ENCODE peak calls at places on chromosomes 1 and 21, in seven cellular contexts. C is K562; M is RWPE2; P is CD8-positive, alpha-beta T cell; K is body of pancreas; G is tibial artery; Z is fibroblast of the aortic adventitia. R is an unnamed sample.

GRCh38 chr1:119632103-119632490 is 16.0 kb downstream of the ZNF697 start:
- DNase-seq in M (no peak), P (no peak), Z (no peak), C (no peak), K (no peak), G (no peak), R (no peak)

GRCh38 chr1:61358770-61359455 is 276.6 kb downstream of the NFIA start:
- DNase-seq in C (no peak), G (no peak), M (no peak), P (no peak), Z (no peak), K (no peak), R (no peak)

GRCh38 chr1:181767001-181767708 is 283.8 kb downstream of the CACNA1E start:
- DNase-seq in C (no peak), M (no peak), Z (no peak), P (no peak), G (no peak), K (no peak), R (no peak)

GRCh38 chr1:172973424-172973823 is 77.3 kb downstream of the TNFSF18 start:
- DNase-seq in K (peak; percentile 51), C (no peak), P (no peak), M (no peak), G (no peak), Z (peak; percentile 83), R (no peak)

GRCh38 chr1:87273291-87273690 is 55.4 kb upstream of the LMO4 start:
- DNase-seq in G (no peak), K (no peak), P (no peak), M (no peak), C (no peak), Z (no peak), R (no peak)

GRCh38 chr1:110928904-110929303 is 34.8 kb downstream of the LRIF1 start:
- DNase-seq in M (no peak), P (no peak), C (no peak), K (no peak), G (no peak), Z (no peak), R (no peak)

GRCh38 chr1:15031251-15031930 is 122.2 kb upstream of the TMEM51 start:
- DNase-seq in P (no peak), C (no peak), Z (no peak), K (no peak), G (no peak), M (no peak), R (no peak)

GRCh38 chr21:44024895-44025353 is 12.8 kb downstream of the TRAPPC10 start:
- DNase-seq in Z (peak; percentile 79), K (peak; percentile 63), C (peak; percentile 77), P (no peak), G (peak; percentile 78), M (no peak), R (no peak)

GRCh38 chr21:26106562-26106961 is 64.0 kb downstream of the APP start:
- DNase-seq in P (no peak), C (no peak), K (no peak), G (no peak), Z (no peak), M (no peak), R (no peak)

GRCh38 chr1:182430263-182431068 is 19.5 kb upstream of the RGSL1 start:
- DNase-seq in Z (peak; percentile 6), G (no peak), K (no peak), P (no peak), C (peak; percentile 67), M (no peak), R (peak; percentile 46)

GRCh38 chr1:86409416-86410021 is 13.4 kb upstream of the ODF2L start:
- DNase-seq in M (no peak), K (no peak), C (peak; percentile 59), G (no peak), Z (no peak), P (no peak), R (no peak)

GRCh38 chr1:1630191-1630964 is 1.6 kb upstream of the MMP23B start:
- DNase-seq in Z (peak; percentile 25), C (no peak), M (peak; percentile 66), G (peak; percentile 83), P (peak; percentile 96), K (peak; percentile 64), R (peak; percentile 98)

GRCh38 chr21:32772281-32773047 is 909 bp upstream of the PAXBP1 start:
- DNase-seq in K (peak; percentile 56), P (no peak), M (no peak), G (no peak), C (peak; percentile 75), Z (peak; percentile 42), R (peak; percentile 34)

GRCh38 chr1:221394011-221394544 is 347.8 kb downstream of the DUSP10 start:
- DNase-seq in G (no peak), K (no peak), M (no peak), C (no peak), Z (peak; percentile 31), P (no peak), R (no peak)

GRCh38 chr1:111884772-111885443 is 104.6 kb downstream of the KCND3 start:
- DNase-seq in M (no peak), K (no peak), G (no peak), P (no peak), C (no peak), Z (no peak), R (no peak)

GRCh38 chr1:8925960-8926359 is 19.7 kb upstream of the CA6 start:
- DNase-seq in G (no peak), P (no peak), C (no peak), K (no peak), M (no peak), Z (no peak), R (no peak)
- H3K4me3 ChIP-seq in G (no peak overlapping the region), P (peak overlapping the region; percentile 77), C (no peak overlapping the region), K (no peak overlapping the region), M (no peak overlapping the region), Z (no peak overlapping the region), R (no peak overlapping the region)

GRCh38 chr1:20093303-20093702 is 23.3 kb downstream of the PLA2G5 start:
- DNase-seq in Z (no peak), G (no peak), P (no peak), C (no peak), K (no peak), M (no peak), R (no peak)
- TF ChIP-seq CTCF in Z (no peak), G (no peak), P (no peak), C (no peak), K (no peak), M (no peak), R (no peak)

GRCh38 chr1:206766251-206766856 is 4.2 kb upstream of the IL19 start:
- DNase-seq in C (peak; percentile 82), G (peak; percentile 78), K (peak; percentile 63), Z (peak; percentile 72), M (no peak), P (peak; percentile 81), R (peak; percentile 79)
- H3K4me3 ChIP-seq in C (no peak overlapping the region), G (no peak overlapping the region), K (no peak overlapping the region), Z (no peak overlapping the region), M (no peak overlapping the region), P (peak overlapping the region; percentile 3), R (no peak overlapping the region)

GRCh38 chr1:84642776-84643175 is 47.5 kb downstream of the SSX2IP start:
- DNase-seq in C (peak; percentile 32), G (no peak), M (no peak), K (no peak), P (no peak), Z (no peak), R (no peak)

GRCh38 chr1:84643183-84643582 is 47.1 kb downstream of the SSX2IP start:
- DNase-seq in M (no peak), K (no peak), G (no peak), Z (no peak), C (peak; percentile 23), P (no peak), R (no peak)

DNA sequence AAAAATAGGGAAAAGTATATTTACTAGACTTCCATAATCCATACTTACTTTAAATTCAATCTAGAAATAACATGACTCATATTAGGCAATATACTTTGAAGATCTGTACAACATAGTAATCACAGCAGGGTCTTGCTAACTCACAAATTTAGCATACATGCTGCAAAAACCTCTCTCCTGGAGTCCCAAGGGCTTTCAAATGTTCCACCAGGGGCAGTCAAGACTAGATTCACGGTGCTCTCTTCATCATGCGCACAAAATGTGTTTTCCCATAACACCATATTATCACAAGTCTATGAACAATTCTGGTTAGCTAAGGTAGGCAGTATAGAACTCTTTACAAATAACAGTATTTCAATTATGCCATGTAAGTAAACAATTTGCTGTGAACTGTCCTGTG is 45.8 kb downstream of the SSX2IP start:
- DNase-seq in P (no peak), C (peak; percentile 33), Z (no peak), M (no peak), G (no peak), K (no peak), R (no peak)
- TF ChIP-seq CTCF in P (no peak), C (peak; percentile 36), Z (no peak), M (no peak), G (no peak), K (no peak), R (no peak)

GRCh38 chr21:33976082-33976979 is 60.7 kb upstream of the ATP5PO start:
- DNase-seq in Z (peak; percentile 95), M (peak; percentile 90), G (peak; percentile 68), P (peak; percentile 64), K (peak; percentile 20), C (peak; percentile 87), R (peak; percentile 75)

GRCh38 chr21:33974513-33975468 is 59.2 kb upstream of the ATP5PO start:
- DNase-seq in G (no peak), P (no peak), Z (no peak), M (no peak), C (no peak), K (no peak), R (no peak)

GRCh38 chr21:33976980-33977720 is 61.5 kb upstream of the ATP5PO start:
- DNase-seq in C (no peak), G (no peak), K (no peak), P (no peak), M (no peak), Z (peak; percentile 30), R (no peak)

GRCh38 chr21:33977721-33978369 is 62.2 kb upstream of the ATP5PO start:
- DNase-seq in C (no peak), K (no peak), M (no peak), G (no peak), P (no peak), Z (no peak), R (no peak)

DNA sequence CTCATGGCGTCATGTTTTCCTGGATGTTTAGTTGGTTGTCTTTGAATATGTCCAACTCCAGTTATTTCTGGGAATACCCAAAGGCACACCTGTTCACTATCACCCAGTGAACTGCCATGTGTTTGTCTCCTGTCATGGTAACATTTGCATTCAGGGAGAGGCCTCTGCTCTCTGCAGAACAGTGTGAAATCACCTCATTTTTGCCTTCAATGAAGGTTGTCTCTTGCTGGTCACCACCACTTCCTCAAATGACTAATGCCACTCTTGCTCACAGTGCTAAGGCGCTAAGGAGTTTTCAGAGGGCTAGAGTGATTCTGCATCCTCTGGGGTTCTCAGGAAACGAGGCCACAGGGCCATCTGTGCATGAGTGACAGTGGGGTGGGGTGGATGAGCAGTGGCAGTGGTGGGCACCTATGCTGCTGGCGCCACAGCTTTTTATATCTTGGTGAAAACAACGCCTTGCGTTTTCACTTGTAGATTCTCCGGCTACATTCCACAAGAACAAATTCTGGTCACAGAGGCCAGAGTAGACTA is 60.0 kb upstream of the ATP5PO start:
- DNase-seq in M (no peak), P (peak; percentile 70), K (peak; percentile 24), Z (peak; percentile 13), C (peak; percentile 71), G (no peak), R (peak; percentile 83)
- H3K4me3 ChIP-seq in M (no peak overlapping the region), P (no peak overlapping the region), K (no peak overlapping the region), Z (no peak overlapping the region), C (no peak overlapping the region), G (no peak overlapping the region), R (peak overlapping the region; percentile 45)

R was measured in GM06990.